ENCODE peak calls at places on chromosomes 4 and X, in eight cellular contexts. D, V, M, U, Z, K, Y and Q are unnamed samples.
A peak's percentile ranks its signal among the peaks of the same experiment; 100 is the strongest.

GRCh38 chr4:60655356-60655755 is 544.8 kb upstream of the ADGRL3 start:
- DNase-seq in D (no peak), V (no peak), M (no peak), U (no peak), Z (peak; percentile 3), K (no peak), Y (no peak), Q (no peak)

GRCh38 chr4:39637572-39638357 is 900 bp downstream of the SMIM14 start:
- DNase-seq in D (peak; percentile 64), V (peak; percentile 91), M (peak; percentile 21), U (no peak), Z (peak; percentile 62), K (peak; percentile 55), Y (peak; percentile 74), Q (peak; percentile 64)

GRCh38 chr4:59925290-59925689 is 1274.8 kb upstream of the ADGRL3 start:
- DNase-seq in D (no peak), V (no peak), M (no peak), U (no peak), Z (no peak), K (no peak), Y (no peak), Q (no peak)

GRCh38 chrX:155112171-155112570 is 40.9 kb downstream of the BRCC3 start:
- DNase-seq in D (no peak), V (no peak), M (peak; percentile 26), U (no peak), Z (no peak), K (no peak), Y (no peak), Q (peak; percentile 45)

GRCh38 chr4:52266537-52267137 is 215.5 kb downstream of the SPATA18 start:
- DNase-seq in D (no peak), V (no peak), M (no peak), U (no peak), Z (no peak), K (no peak), Y (no peak), Q (no peak)

GRCh38 chrX:130680164-130681035 is 222.6 kb downstream of the ENOX2 start:
- DNase-seq in D (no peak), V (no peak), M (no peak), U (no peak), Z (peak; percentile 55), K (peak; percentile 4), Y (no peak), Q (no peak)

GRCh38 chr4:138978600-138978999 is 37.0 kb upstream of the NOCT start:
- DNase-seq in D (no peak), V (no peak), M (no peak), U (no peak), Z (no peak), K (no peak), Y (no peak), Q (peak; percentile 57)

GRCh38 chr4:81198151-81198550 is 16.9 kb downstream of the PRKG2 start:
- DNase-seq in D (no peak), V (peak; percentile 10), M (no peak), U (no peak), Z (no peak), K (no peak), Y (no peak), Q (no peak)

GRCh38 chr4:143643399-143643798 is 57.1 kb downstream of the FREM3 start:
- DNase-seq in D (no peak), V (no peak), M (no peak), U (no peak), Z (no peak), K (no peak), Y (no peak), Q (no peak)
- H3K27ac ChIP-seq in D (no peak overlapping the region), V (no peak overlapping the region), M (no peak overlapping the region), U (no peak overlapping the region), Z (no peak overlapping the region), K (no peak overlapping the region), Y (no peak overlapping the region), Q (no peak overlapping the region)

GRCh38 chrX:45824471-45824870 is 623.8 kb upstream of the DIPK2B start:
- DNase-seq in D (no peak), V (peak; percentile 30), M (peak; percentile 89), U (no peak), Z (peak; percentile 92), K (peak; percentile 91), Y (peak; percentile 63), Q (peak; percentile 90)
- H3K27ac ChIP-seq in D (no peak overlapping the region), V (no peak overlapping the region), M (peak overlapping the region; percentile 57), U (no peak overlapping the region), Z (no peak overlapping the region), K (no peak overlapping the region), Y (no peak overlapping the region), Q (peak overlapping the region; percentile 26)

GRCh38 chr4:3767569-3768288 is 1.5 kb downstream of the ADRA2C start:
- DNase-seq in D (no peak), V (peak; percentile 83), M (no peak), U (no peak), Z (no peak), K (no peak), Y (no peak), Q (no peak)

GRCh38 chr4:3771167-3771809 is 5.1 kb downstream of the ADRA2C start:
- DNase-seq in D (no peak), V (no peak), M (no peak), U (no peak), Z (no peak), K (no peak), Y (no peak), Q (no peak)

GRCh38 chr4:3768842-3769641 is 2.9 kb downstream of the ADRA2C start:
- DNase-seq in D (no peak), V (no peak), M (no peak), U (no peak), Z (no peak), K (no peak), Y (no peak), Q (no peak)

GRCh38 chr4:3770323-3771166 is 4.4 kb downstream of the ADRA2C start:
- DNase-seq in D (no peak), V (no peak), M (no peak), U (no peak), Z (no peak), K (no peak), Y (no peak), Q (no peak)

DNA sequence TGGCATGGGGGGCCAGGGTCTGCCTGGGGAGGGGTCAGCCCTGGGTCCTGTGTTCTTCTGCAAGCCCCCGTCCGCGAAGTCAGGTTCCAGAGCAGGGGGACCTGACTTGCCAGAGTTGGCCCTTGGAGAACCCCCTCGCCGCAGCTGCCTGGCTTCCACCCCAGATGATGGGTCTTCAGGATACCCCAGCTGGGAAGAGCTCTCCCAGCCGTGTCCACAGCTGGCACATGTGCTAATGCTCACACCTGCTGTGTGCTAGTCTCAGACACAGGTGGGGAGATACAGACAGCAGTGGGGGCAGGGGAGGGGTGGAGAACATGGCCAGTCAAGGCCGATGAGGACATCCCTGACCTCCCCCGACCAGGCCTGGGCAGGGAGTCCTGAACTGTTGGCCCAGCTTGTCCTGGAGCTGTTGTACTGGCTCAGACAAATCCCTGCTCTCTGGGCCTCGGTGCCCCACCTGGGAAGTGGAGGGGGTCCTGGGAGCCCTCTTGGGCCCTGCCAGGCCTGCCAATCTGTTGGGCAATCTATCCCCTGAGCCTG is 3.5 kb downstream of the ADRA2C start:
- DNase-seq in D (no peak), V (no peak), M (no peak), U (no peak), Z (no peak), K (no peak), Y (no peak), Q (no peak)
- H3K27ac ChIP-seq in D (no peak overlapping the region), V (no peak overlapping the region), M (no peak overlapping the region), U (no peak overlapping the region), Z (no peak overlapping the region), K (no peak overlapping the region), Y (no peak overlapping the region), Q (no peak overlapping the region)

GRCh38 chr4:155529761-155530160 is 136.9 kb upstream of the GUCY1A1 start:
- DNase-seq in D (no peak), V (no peak), M (no peak), U (no peak), Z (no peak), K (no peak), Y (no peak), Q (no peak)
- H3K27ac ChIP-seq in D (no peak overlapping the region), V (no peak overlapping the region), M (no peak overlapping the region), U (peak overlapping the region; percentile 27), Z (no peak overlapping the region), K (no peak overlapping the region), Y (no peak overlapping the region), Q (no peak overlapping the region)

GRCh38 chr4:17166954-17167353 is 268.5 kb upstream of the LDB2 start:
- DNase-seq in D (no peak), V (no peak), M (no peak), U (no peak), Z (no peak), K (no peak), Y (peak; percentile 50), Q (no peak)
- H3K27ac ChIP-seq in D (no peak overlapping the region), V (no peak overlapping the region), M (no peak overlapping the region), U (no peak overlapping the region), Z (no peak overlapping the region), K (no peak overlapping the region), Y (peak overlapping the region; percentile 63), Q (no peak overlapping the region)

GRCh38 chr4:84363256-84363655 is 135.8 kb downstream of the NKX6-1 start:
- DNase-seq in D (no peak), V (no peak), M (no peak), U (no peak), Z (no peak), K (no peak), Y (no peak), Q (no peak)
- H3K27ac ChIP-seq in D (no peak overlapping the region), V (no peak overlapping the region), M (no peak overlapping the region), U (no peak overlapping the region), Z (no peak overlapping the region), K (no peak overlapping the region), Y (no peak overlapping the region), Q (no peak overlapping the region)

GRCh38 chrX:35285289-35285962 is 342.8 kb downstream of the FAM47B start:
- DNase-seq in D (no peak), V (no peak), M (no peak), U (no peak), Z (no peak), K (no peak), Y (no peak), Q (no peak)

GRCh38 chrX:35288657-35289056 is 346.1 kb downstream of the FAM47B start:
- DNase-seq in D (no peak), V (no peak), M (no peak), U (no peak), Z (no peak), K (no peak), Y (no peak), Q (no peak)

GRCh38 chrX:35292522-35292921 is 349.9 kb downstream of the FAM47B start:
- DNase-seq in D (no peak), V (no peak), M (no peak), U (no peak), Z (no peak), K (no peak), Y (no peak), Q (no peak)

GRCh38 chrX:35291013-35291412 is 348.4 kb downstream of the FAM47B start:
- DNase-seq in D (no peak), V (no peak), M (no peak), U (no peak), Z (no peak), K (no peak), Y (no peak), Q (no peak)

DNA sequence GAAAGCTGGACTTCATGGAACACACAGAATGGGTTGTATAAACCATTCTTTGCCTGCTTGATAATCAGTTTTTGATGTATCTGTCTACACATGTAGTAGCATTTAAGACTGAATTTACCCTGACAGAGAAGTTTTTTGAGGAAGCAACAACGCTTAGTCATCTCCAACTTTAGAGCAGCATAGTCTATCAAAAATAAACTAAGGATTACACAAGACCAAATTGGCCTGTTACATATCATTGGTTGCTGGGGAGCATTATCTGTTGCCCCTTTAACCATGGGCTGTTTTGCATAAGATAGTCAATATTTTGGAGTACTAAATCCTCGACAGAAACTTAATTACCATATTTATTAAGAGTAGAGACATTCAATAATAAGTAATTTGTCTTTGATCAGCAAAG is 347.4 kb downstream of the FAM47B start:
- DNase-seq in D (no peak), V (no peak), M (no peak), U (no peak), Z (peak; percentile 0), K (no peak), Y (no peak), Q (peak; percentile 1)
- H3K27ac ChIP-seq in D (no peak overlapping the region), V (no peak overlapping the region), M (no peak overlapping the region), U (no peak overlapping the region), Z (no peak overlapping the region), K (no peak overlapping the region), Y (no peak overlapping the region), Q (no peak overlapping the region)